ENCODE peak calls at places on chromosomes 2 and 18, in six cellular contexts. S is cardiac muscle cell, Y is IMR-90, D is thyroid gland, G is hepatocyte, L is gastrocnemius medialis. Z is an unnamed sample. For H3K4me1, the result is how much of the 10 kb centered on the place peaks cover.

GRCh38 chr18:12478269-12479057 is 70.7 kb downstream of the PRELID3A start:
- DNase-seq in S (no peak), Y (no peak), D (no peak), G (no peak), L (no peak), Z (no peak)

GRCh38 chr2:152682663-152683062 is 34.6 kb downstream of the PRPF40A start:
- DNase-seq in S (no peak), Y (no peak), D (no peak), G (no peak), L (no peak), Z (no peak)

GRCh38 chr2:206274434-206275273 is at the start of gene ZDBF2:
- DNase-seq in S (peak), Y (peak), D (peak), G (peak), L (peak), Z (peak)

GRCh38 chr2:174350018-174350417 is 15.3 kb downstream of the SP9 start:
- DNase-seq in S (no peak), Y (peak), D (no peak), G (peak), L (no peak), Z (no peak)

GRCh38 chr2:64311948-64312621 is 141.9 kb upstream of the LGALSL start:
- DNase-seq in S (peak), Y (peak), D (peak), G (peak), L (peak), Z (peak)

GRCh38 chr2:238183846-238184245 is 19.6 kb downstream of the ILKAP start:
- DNase-seq in S (no peak), Y (peak), D (no peak), G (no peak), L (no peak), Z (no peak)

GRCh38 chr18:35284846-35285245 is 5.2 kb downstream of the ZSCAN30 start:
- DNase-seq in S (no peak), Y (no peak), D (no peak), G (no peak), L (no peak), Z (no peak)

GRCh38 chr2:216535454-216535995 is 36.9 kb downstream of the RPL37A start:
- DNase-seq in S (peak), Y (peak), D (peak), G (peak), L (peak), Z (peak)

GRCh38 chr18:24428709-24429108 is 2.2 kb downstream of the IMPACT start:
- DNase-seq in S (no peak), Y (no peak), D (no peak), G (no peak), L (no peak), Z (no peak)

GRCh38 chr2:66495788-66496640 is 61.1 kb downstream of the MEIS1 start:
- DNase-seq in S (peak), Y (peak), D (peak), G (peak), L (no peak), Z (peak)

GRCh38 chr2:26346454-26347053 is at the start of gene ADGRF3:
- DNase-seq in S (peak), Y (peak), D (peak), G (peak), L (peak), Z (peak)

GRCh38 chr2:128304330-128304714 is 14.3 kb downstream of the HS6ST1 start:
- DNase-seq in S (no peak), Y (no peak), D (no peak), G (no peak), L (no peak), Z (no peak)

GRCh38 chr18:56245856-56246575 is 392.4 kb downstream of the TXNL1 start:
- DNase-seq in S (peak), Y (peak), D (no peak), G (no peak), L (no peak), Z (no peak)

GRCh38 chr2:234488913-234489451 is 7.9 kb downstream of the ARL4C start:
- DNase-seq in S (no peak), Y (no peak), D (no peak), G (no peak), L (no peak), Z (no peak)

GRCh38 chr2:43238813-43239212 is 12.4 kb upstream of the ZFP36L2 start:
- DNase-seq in S (no peak), Y (no peak), D (no peak), G (no peak), L (no peak), Z (no peak)

GRCh38 chr2:236826727-236827126 is 257.1 kb downstream of the ACKR3 start:
- DNase-seq in S (no peak), Y (no peak), D (no peak), G (no peak), L (no peak), Z (no peak)

GRCh38 chr2:100989666-100990065 is 12.4 kb upstream of the RPL31 start:
- DNase-seq in S (no peak), Y (no peak), D (no peak), G (no peak), L (no peak), Z (no peak)

GRCh38 chr2:100990166-100990565 is 11.9 kb upstream of the RPL31 start:
- DNase-seq in S (no peak), Y (no peak), D (no peak), G (no peak), L (no peak), Z (no peak)

GRCh38 chr2:100987974-100988373 is 14.1 kb upstream of the RPL31 start:
- DNase-seq in S (no peak), Y (no peak), D (no peak), G (no peak), L (no peak), Z (no peak)

GRCh38 chr2:100987536-100987935 is 14.6 kb upstream of the RPL31 start:
- DNase-seq in S (no peak), Y (no peak), D (no peak), G (no peak), L (no peak), Z (no peak)

DNA sequence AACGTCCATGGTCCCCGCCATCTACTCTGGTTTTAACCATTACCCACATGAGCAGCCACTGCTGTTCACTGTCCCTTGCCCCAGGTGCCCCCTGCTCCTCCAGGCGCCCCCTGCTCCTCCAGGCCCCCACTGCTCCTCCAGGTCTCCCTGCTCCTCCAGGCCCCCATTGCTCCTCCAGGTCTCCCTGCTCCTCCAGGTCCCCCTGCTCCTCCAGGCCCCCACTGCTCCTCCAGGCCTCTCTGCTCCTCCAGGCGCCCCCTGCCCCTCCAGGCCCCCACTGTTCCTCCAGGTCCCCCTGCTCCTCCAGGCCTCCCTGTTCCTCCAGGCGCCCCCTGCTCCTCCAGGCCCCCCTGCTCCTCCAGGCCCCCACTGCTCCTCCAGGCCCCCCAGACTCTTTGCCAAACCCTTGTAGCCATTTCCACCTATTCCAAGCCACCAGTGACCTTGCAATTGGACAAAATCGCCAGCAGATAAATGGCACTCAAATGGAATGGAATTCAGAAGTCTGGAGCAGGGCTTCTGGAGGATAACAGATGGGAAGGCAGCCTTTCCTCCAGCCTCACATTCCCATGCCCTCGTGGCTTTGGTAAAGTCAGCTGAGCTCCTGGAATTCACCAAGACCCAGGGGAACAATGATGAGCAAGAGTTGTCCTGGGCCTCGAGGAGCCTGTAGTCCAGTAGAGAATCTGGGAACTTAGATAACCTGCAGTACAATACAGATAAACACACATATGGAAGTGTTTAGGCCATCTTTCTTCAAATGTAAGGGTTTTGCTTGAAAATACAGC is 13.3 kb upstream of the RPL31 start:
- DNase-seq in S (no peak), Y (peak), D (no peak), G (no peak), L (no peak), Z (no peak)
- TF ChIP-seq CTCF in S (no peak), Y (no peak), D (no peak), G (no peak), L (no peak), Z (no peak)

GRCh38 chr18:58069104-58069503 is 25.1 kb downstream of the NEDD4L start:
- DNase-seq in S (no peak), Y (no peak), D (no peak), G (no peak), L (no peak), Z (no peak)
- H3K4me1 ChIP-seq in S (under half), Y (under half), D (under half), G (under half), L (under half), Z (under half)

GRCh38 chr2:219637842-219638185 is 10.4 kb downstream of the SLC4A3 start:
- DNase-seq in S (no peak), Y (no peak), D (no peak), G (no peak), L (no peak), Z (no peak)

GRCh38 chr2:219639356-219639755 is 11.9 kb downstream of the SLC4A3 start:
- DNase-seq in S (no peak), Y (no peak), D (no peak), G (no peak), L (no peak), Z (no peak)

GRCh38 chr2:219638948-219639341 is 11.5 kb downstream of the SLC4A3 start:
- DNase-seq in S (no peak), Y (no peak), D (no peak), G (no peak), L (no peak), Z (no peak)

GRCh38 chr2:219636941-219637841 is 9.8 kb downstream of the SLC4A3 start:
- DNase-seq in S (no peak), Y (no peak), D (no peak), G (no peak), L (no peak), Z (no peak)

GRCh38 chr2:219638217-219638947 is 11.0 kb downstream of the SLC4A3 start:
- DNase-seq in S (no peak), Y (no peak), D (no peak), G (no peak), L (no peak), Z (no peak)
- TF ChIP-seq CTCF in S (peak), Y (peak), D (no peak), G (peak), L (no peak), Z (peak)

GRCh38 chr2:38498039-38498438 is 104.7 kb downstream of the HNRNPLL start:
- DNase-seq in S (no peak), Y (no peak), D (no peak), G (no peak), L (no peak), Z (no peak)
- H3K4me1 ChIP-seq in S (under half), Y (under half), D (under half), G (under half), L (half or more), Z (under half)

GRCh38 chr18:468841-469796 is 31.4 kb downstream of the COLEC12 start:
- DNase-seq in S (no peak), Y (no peak), D (no peak), G (no peak), L (no peak), Z (no peak)
- TF ChIP-seq CTCF in S (no peak), Y (no peak), D (no peak), G (no peak), L (no peak), Z (no peak)

GRCh38 chr2:182883451-182883850 is 17.0 kb upstream of the FRZB start:
- DNase-seq in S (peak), Y (peak), D (no peak), G (no peak), L (no peak), Z (no peak)
- H3K4me1 ChIP-seq in S (under half), Y (under half), D (under half), G (under half), L (under half), Z (under half)